ENCODE peak calls at places on chromosomes 6 and 20, in five cellular contexts. One of them, this sample, is unnamed.

GRCh38 chr6:391559-392440 is at the start of gene IRF4:
- DNase-seq in fibroblast of lung: no peak
- DNase-seq in transverse colon: peak; percentile 73
- DNase-seq in endodermal cell: peak; percentile 84
- DNase-seq in breast epithelium: no peak
- DNase-seq in this sample: peak; percentile 89

GRCh38 chr20:32610897-32611218 is 25.7 kb upstream of the NOL4L start:
- DNase-seq in fibroblast of lung: no peak
- DNase-seq in transverse colon: no peak
- DNase-seq in endodermal cell: peak; percentile 50
- DNase-seq in breast epithelium: no peak
- DNase-seq in this sample: no peak

GRCh38 chr6:126914172-126914571 is 204.3 kb upstream of the RSPO3 start:
- DNase-seq in fibroblast of lung: no peak
- DNase-seq in transverse colon: no peak
- DNase-seq in endodermal cell: no peak
- DNase-seq in breast epithelium: no peak
- DNase-seq in this sample: no peak

GRCh38 chr6:23269436-23269835 is 700.1 kb downstream of the HDGFL1 start:
- DNase-seq in fibroblast of lung: no peak
- DNase-seq in transverse colon: no peak
- DNase-seq in endodermal cell: no peak
- DNase-seq in breast epithelium: no peak
- DNase-seq in this sample: no peak

GRCh38 chr6:70325009-70325408 is 22.1 kb upstream of the COL9A1 start:
- DNase-seq in fibroblast of lung: no peak
- DNase-seq in transverse colon: no peak
- DNase-seq in endodermal cell: no peak
- DNase-seq in breast epithelium: no peak
- DNase-seq in this sample: no peak

GRCh38 chr20:2762578-2763131 is 37.8 kb downstream of the CPXM1 start:
- DNase-seq in fibroblast of lung: no peak
- DNase-seq in transverse colon: no peak
- DNase-seq in endodermal cell: peak; percentile 82
- DNase-seq in breast epithelium: no peak
- DNase-seq in this sample: no peak

GRCh38 chr6:154536255-154536654 is 25.8 kb upstream of the CNKSR3 start:
- DNase-seq in fibroblast of lung: no peak
- DNase-seq in transverse colon: no peak
- DNase-seq in endodermal cell: no peak
- DNase-seq in breast epithelium: no peak
- DNase-seq in this sample: no peak

GRCh38 chr6:70221025-70221714 is 81.7 kb downstream of the COL9A1 start:
- DNase-seq in fibroblast of lung: peak; percentile 14
- DNase-seq in transverse colon: no peak
- DNase-seq in endodermal cell: peak; percentile 50
- DNase-seq in breast epithelium: no peak
- DNase-seq in this sample: no peak

GRCh38 chr6:15399651-15400470 is 154.0 kb downstream of the JARID2 start:
- DNase-seq in fibroblast of lung: peak; percentile 79
- DNase-seq in transverse colon: peak; percentile 60
- DNase-seq in endodermal cell: peak; percentile 69
- DNase-seq in breast epithelium: peak; percentile 61
- DNase-seq in this sample: no peak

GRCh38 chr6:106253194-106253593 is 72.4 kb downstream of the ATG5 start:
- DNase-seq in fibroblast of lung: peak; percentile 95
- DNase-seq in transverse colon: no peak
- DNase-seq in endodermal cell: no peak
- DNase-seq in breast epithelium: no peak
- DNase-seq in this sample: no peak

GRCh38 chr20:23627501-23627900 is 10.3 kb downstream of the CST3 start:
- DNase-seq in fibroblast of lung: peak; percentile 51
- DNase-seq in transverse colon: no peak
- DNase-seq in endodermal cell: no peak
- DNase-seq in breast epithelium: no peak
- DNase-seq in this sample: no peak

GRCh38 chr6:149190228-149190831 is 127.2 kb upstream of the TAB2 start:
- DNase-seq in fibroblast of lung: peak; percentile 24
- DNase-seq in transverse colon: peak; percentile 74
- DNase-seq in endodermal cell: peak; percentile 93
- DNase-seq in breast epithelium: no peak
- DNase-seq in this sample: no peak

GRCh38 chr6:133895573-133896343 is 6.8 kb downstream of the TCF21 start:
- DNase-seq in fibroblast of lung: peak; percentile 22
- DNase-seq in transverse colon: no peak
- DNase-seq in endodermal cell: peak; percentile 78
- DNase-seq in breast epithelium: no peak
- DNase-seq in this sample: no peak

GRCh38 chr6:26129656-26130055 is 42.4 kb downstream of the HFE start:
- DNase-seq in fibroblast of lung: no peak
- DNase-seq in transverse colon: no peak
- DNase-seq in endodermal cell: no peak
- DNase-seq in breast epithelium: no peak
- DNase-seq in this sample: no peak

GRCh38 chr6:39576556-39577303 is 148.5 kb downstream of the KIF6 start:
- DNase-seq in fibroblast of lung: no peak
- DNase-seq in transverse colon: no peak
- DNase-seq in endodermal cell: no peak
- DNase-seq in breast epithelium: no peak
- DNase-seq in this sample: no peak

GRCh38 chr20:48984575-48985219 is 61.4 kb upstream of the CSE1L start:
- DNase-seq in fibroblast of lung: peak; percentile 17
- DNase-seq in transverse colon: no peak
- DNase-seq in endodermal cell: no peak
- DNase-seq in breast epithelium: no peak
- DNase-seq in this sample: no peak

DNA sequence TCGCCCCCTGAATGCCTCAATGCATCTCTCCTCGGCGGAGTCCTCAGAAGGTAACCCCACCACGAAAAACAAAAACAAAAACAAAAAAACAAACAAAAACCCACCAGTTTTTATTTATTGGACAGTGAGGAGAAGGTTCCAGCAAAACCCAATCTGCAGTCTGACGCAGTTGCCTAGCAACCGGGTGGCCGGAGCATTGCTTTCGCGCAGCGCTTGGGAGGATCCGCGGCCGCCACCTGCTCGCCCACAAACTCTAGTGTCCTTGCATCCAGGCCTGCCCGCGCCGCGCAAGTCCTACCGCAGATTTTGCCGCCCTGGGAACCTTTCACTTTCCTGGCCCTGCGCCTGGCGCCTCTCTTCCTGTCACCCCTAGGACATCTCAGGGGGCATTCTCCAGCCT is 17.6 kb downstream of the TFAP2B start:
- DNase-seq in fibroblast of lung: no peak
- DNase-seq in transverse colon: no peak
- DNase-seq in endodermal cell: no peak
- DNase-seq in breast epithelium: no peak
- DNase-seq in this sample: no peak
- H3K27me3 ChIP-seq in fibroblast of lung: peaks cover 2% of the 10 kb centered on the region
- H3K27me3 ChIP-seq in transverse colon: peaks cover 98% of the 10 kb centered on the region
- H3K27me3 ChIP-seq in endodermal cell: peaks cover 100% of the 10 kb centered on the region
- H3K27me3 ChIP-seq in breast epithelium: peaks cover 8% of the 10 kb centered on the region
- H3K27me3 ChIP-seq in this sample: no peaks in the 10 kb centered on the region

DNA sequence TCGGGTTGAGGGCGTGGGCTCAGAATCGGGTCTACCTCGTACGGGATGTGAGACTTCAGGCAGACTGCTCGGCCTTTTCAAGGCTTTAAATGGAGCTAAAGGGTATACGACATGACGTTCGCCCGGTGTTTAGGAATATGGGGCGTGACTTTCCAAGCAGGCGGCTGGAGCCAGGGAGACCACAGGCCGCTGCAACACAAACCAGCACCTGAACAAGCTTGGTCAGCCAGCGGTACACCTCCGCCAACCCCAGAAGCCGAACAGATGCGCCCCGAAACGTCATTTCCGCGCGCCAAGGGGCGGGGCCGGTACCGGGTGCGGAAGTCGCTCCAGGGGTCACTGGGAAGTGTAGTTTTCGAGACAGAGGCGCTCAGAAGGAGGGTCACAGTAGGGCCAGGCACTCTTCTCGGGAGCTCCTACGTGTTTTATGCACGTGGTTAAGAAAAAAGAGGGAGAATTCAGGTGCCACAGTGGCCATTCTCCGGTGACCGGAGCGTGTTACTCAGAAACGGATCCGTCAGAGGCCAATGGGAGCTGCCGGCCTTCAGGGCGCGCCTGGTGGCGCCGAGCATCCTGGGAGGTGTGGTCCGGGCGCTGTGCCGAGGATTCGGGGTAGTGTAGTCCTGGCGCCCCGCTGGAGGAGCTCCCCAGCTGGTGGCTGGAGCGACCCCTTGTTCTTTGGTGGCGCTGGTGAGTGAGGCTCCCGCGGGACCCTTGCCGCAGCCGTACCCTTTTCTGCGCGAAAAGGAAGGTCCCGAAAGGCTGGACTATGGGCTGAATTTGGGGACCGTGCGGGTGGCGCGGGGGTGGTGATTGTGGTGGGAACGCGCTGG is at the start of gene ZNF133:
- DNase-seq in fibroblast of lung: peak; percentile 93
- DNase-seq in transverse colon: peak; percentile 98
- DNase-seq in endodermal cell: peak; percentile 99
- DNase-seq in breast epithelium: peak; percentile 96
- DNase-seq in this sample: peak; percentile 96
- TF ChIP-seq CTCF in fibroblast of lung: no peak
- TF ChIP-seq CTCF in transverse colon: no peak
- TF ChIP-seq CTCF in endodermal cell: peak; percentile 16
- TF ChIP-seq CTCF in breast epithelium: no peak
- TF ChIP-seq CTCF in this sample: peak; percentile 30

DNA sequence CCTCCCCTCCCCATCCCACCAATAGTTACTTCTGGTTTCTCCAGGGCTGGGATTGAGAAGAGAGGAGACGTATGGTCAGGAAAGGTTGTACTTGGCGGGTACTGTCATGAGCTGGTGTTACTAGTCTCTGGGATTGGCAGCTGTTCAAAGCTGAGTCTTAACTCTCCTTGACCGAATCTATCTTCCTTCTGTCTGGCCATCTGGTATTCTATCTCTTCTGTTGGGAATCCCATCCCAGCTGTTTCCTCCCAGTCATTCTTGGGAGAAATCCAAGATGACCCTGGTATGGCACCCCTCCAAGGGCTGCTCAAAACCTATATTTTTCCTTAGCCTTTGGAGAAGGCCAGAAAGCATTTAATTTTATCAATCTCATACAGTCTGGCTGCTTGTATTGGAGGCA is 287.0 kb upstream of the CHD6 start:
- DNase-seq in fibroblast of lung: no peak
- DNase-seq in transverse colon: no peak
- DNase-seq in endodermal cell: no peak
- DNase-seq in breast epithelium: no peak
- DNase-seq in this sample: no peak
- H3K27me3 ChIP-seq in fibroblast of lung: no peaks in the 10 kb centered on the region
- H3K27me3 ChIP-seq in transverse colon: no peaks in the 10 kb centered on the region
- H3K27me3 ChIP-seq in endodermal cell: no peaks in the 10 kb centered on the region
- H3K27me3 ChIP-seq in breast epithelium: peaks cover 5% of the 10 kb centered on the region
- H3K27me3 ChIP-seq in this sample: peaks cover 1% of the 10 kb centered on the region

GRCh38 chr6:44054635-44055559 is 72.4 kb downstream of the MRPL14 start:
- DNase-seq in fibroblast of lung: peak; percentile 61
- DNase-seq in transverse colon: no peak
- DNase-seq in endodermal cell: no peak
- DNase-seq in breast epithelium: no peak
- DNase-seq in this sample: no peak
- TF ChIP-seq CTCF in fibroblast of lung: no peak
- TF ChIP-seq CTCF in transverse colon: no peak
- TF ChIP-seq CTCF in endodermal cell: no peak
- TF ChIP-seq CTCF in breast epithelium: no peak
- TF ChIP-seq CTCF in this sample: no peak

DNA sequence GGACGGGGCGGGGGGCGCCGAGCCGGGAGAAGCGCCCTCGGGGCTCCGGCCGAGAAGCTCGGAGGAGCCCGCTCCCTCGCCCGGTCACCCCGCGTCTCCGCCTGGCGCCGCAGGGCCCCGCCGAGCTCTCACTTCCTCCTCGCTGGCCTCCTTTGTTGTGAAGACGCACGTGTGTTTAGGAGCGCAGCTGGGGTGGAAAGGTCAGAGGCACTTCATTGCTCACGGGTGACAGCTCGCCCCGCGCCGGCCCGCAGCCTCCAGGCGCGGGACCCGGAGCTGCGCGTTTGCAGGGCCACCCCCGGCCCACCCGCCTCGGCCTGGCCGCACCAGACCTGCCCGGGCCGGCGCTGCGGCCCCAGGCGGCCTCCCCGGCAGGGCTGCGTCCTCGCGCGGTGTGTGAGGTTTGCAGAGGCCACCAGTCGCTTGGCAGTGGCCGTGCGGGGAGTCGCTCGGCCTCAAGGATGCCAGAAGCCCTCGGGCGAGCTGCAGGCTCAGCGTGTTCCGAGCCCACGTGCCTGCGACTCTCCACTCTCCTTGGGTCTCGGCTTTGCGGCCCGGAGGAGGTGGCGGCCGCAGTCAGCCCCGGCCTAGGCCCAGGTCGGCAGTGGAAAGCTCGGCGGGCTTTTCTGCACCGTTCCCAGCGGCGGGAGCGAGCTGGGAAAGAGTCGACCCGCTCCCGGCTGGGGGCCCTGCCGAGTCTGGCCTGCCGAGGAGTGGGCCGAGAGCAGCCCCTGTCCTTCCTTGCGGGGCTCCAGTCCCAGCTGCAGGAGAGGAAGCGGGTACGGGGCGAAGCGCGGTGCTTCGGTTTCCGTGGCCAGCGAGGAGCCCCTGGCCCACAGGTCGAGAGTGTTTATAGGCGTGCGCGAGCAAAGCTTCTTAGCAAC is 5.3 kb downstream of the FOXC1 start:
- DNase-seq in fibroblast of lung: no peak
- DNase-seq in transverse colon: no peak
- DNase-seq in endodermal cell: peak; percentile 87
- DNase-seq in breast epithelium: no peak
- DNase-seq in this sample: no peak
- H3K27me3 ChIP-seq in fibroblast of lung: peaks cover 3% of the 10 kb centered on the region
- H3K27me3 ChIP-seq in transverse colon: peaks cover 97% of the 10 kb centered on the region
- H3K27me3 ChIP-seq in endodermal cell: peaks cover 80% of the 10 kb centered on the region
- H3K27me3 ChIP-seq in breast epithelium: no peaks in the 10 kb centered on the region
- H3K27me3 ChIP-seq in this sample: no peaks in the 10 kb centered on the region

GRCh38 chr6:12369781-12370262 is 79.7 kb downstream of the EDN1 start:
- DNase-seq in fibroblast of lung: no peak
- DNase-seq in transverse colon: no peak
- DNase-seq in endodermal cell: no peak
- DNase-seq in breast epithelium: no peak
- DNase-seq in this sample: peak; percentile 68
- TF ChIP-seq CTCF in fibroblast of lung: no peak
- TF ChIP-seq CTCF in transverse colon: no peak
- TF ChIP-seq CTCF in endodermal cell: no peak
- TF ChIP-seq CTCF in breast epithelium: no peak
- TF ChIP-seq CTCF in this sample: peak; percentile 36